ENCODE peak calls at places on chromosomes 5 and 9, in five cellular contexts. J, Y, C, H and G are unnamed samples. For H3K27me3, the result is how much of the 10 kb centered on the place peaks cover.

GRCh38 chr5:6790346-6790865 is 77.2 kb downstream of the TENT4A start:
- DNase-seq in J (no peak), Y (no peak), C (no peak), H (no peak), G (no peak)

GRCh38 chr9:122180633-122181032 is 20.9 kb downstream of the MORN5 start:
- DNase-seq in J (peak), Y (no peak), C (no peak), H (peak), G (no peak)

GRCh38 chr5:163993126-163993525 is 487.7 kb downstream of the MAT2B start:
- DNase-seq in J (no peak), Y (no peak), C (no peak), H (no peak), G (no peak)

GRCh38 chr9:21559402-21560280 is 77.5 kb upstream of the IFNE start:
- DNase-seq in J (no peak), Y (peak), C (peak), H (peak), G (no peak)

GRCh38 chr9:69376651-69377050 is 51.6 kb downstream of the ENTREP1 start:
- DNase-seq in J (no peak), Y (no peak), C (no peak), H (peak), G (peak)

GRCh38 chr5:151184316-151185042 is 26.9 kb upstream of the ANXA6 start:
- DNase-seq in J (no peak), Y (no peak), C (no peak), H (peak), G (no peak)

GRCh38 chr9:77827104-77827784 is 179.1 kb upstream of the GNA14 start:
- DNase-seq in J (no peak), Y (no peak), C (no peak), H (no peak), G (no peak)

GRCh38 chr5:107937198-107937597 is 266.5 kb upstream of the EFNA5 start:
- DNase-seq in J (no peak), Y (no peak), C (no peak), H (no peak), G (no peak)

GRCh38 chr9:69034071-69034470 is 1.5 kb upstream of the FXN start:
- DNase-seq in J (no peak), Y (no peak), C (no peak), H (no peak), G (no peak)

GRCh38 chr9:93081081-93081529 is 14.9 kb upstream of the CARD19 start:
- DNase-seq in J (no peak), Y (peak), C (no peak), H (peak), G (no peak)

GRCh38 chr9:16816006-16816405 is 54.5 kb downstream of the BNC2 start:
- DNase-seq in J (no peak), Y (no peak), C (no peak), H (no peak), G (no peak)

GRCh38 chr9:3954950-3955670 is 344.8 kb downstream of the GLIS3 start:
- DNase-seq in J (no peak), Y (no peak), C (no peak), H (peak), G (no peak)

DNA sequence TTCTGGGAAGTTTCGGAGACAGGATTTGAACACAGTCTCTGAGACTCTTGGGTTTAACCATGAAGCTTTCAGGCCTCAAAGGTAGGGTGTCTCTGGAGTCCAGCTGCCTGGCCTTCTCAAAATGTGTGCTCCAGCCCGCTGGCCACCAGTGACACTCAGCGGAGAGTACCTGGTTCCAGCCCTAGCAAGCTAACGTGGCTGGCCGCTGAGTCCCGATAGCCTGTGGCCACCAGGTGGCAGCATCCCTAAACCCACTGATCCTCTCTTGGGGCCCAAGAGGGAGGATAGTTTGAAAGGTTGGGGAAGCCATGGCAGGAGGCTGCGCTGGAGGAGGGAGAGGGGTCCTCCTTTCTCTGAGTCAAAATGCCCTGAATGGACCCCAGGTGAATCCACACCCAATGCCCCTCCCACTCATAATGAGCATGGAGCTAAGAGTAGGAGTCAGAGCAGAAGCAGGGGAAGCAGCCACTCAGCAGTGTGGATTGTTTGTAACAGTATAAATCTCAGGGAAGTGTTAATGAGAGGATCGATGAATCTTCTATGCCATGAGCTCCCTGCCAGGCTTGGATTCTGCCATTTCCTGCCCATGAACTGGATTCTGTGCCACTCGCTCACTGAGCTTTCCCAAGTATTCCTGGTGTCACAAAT is 5.4 kb upstream of the TIFAB start:
- DNase-seq in J (peak), Y (peak), C (peak), H (peak), G (no peak)
- H3K27me3 ChIP-seq in J (under half), Y (under half), C (under half), H (half or more), G (under half)

GRCh38 chr5:77214151-77214550 is 3.7 kb downstream of the PDE8B start:
- DNase-seq in J (no peak), Y (no peak), C (no peak), H (no peak), G (no peak)
- H3K27me3 ChIP-seq in J (under half), Y (under half), C (under half), H (half or more), G (under half)

GRCh38 chr9:126533911-126534300 is 79.8 kb upstream of the LMX1B start:
- DNase-seq in J (no peak), Y (peak), C (no peak), H (no peak), G (no peak)
- H3K27me3 ChIP-seq in J (under half), Y (under half), C (under half), H (under half), G (under half)

GRCh38 chr5:18560602-18561001 is 926.3 kb downstream of the TAF11L14 start:
- DNase-seq in J (no peak), Y (no peak), C (no peak), H (no peak), G (no peak)

GRCh38 chr5:18566671-18567070 is 932.4 kb downstream of the TAF11L14 start:
- DNase-seq in J (no peak), Y (no peak), C (no peak), H (no peak), G (no peak)

GRCh38 chr5:18563853-18564252 is 929.6 kb downstream of the TAF11L14 start:
- DNase-seq in J (no peak), Y (no peak), C (no peak), H (no peak), G (no peak)
- H3K27me3 ChIP-seq in J (under half), Y (under half), C (under half), H (under half), G (under half)